ENCODE peak calls at places on chromosomes 13 and 19, in four cellular contexts. B is HepG2, M is K562, V is GM12878. S is an unnamed sample.

GRCh38 chr19:372306-372890 is 27.8 kb upstream of the MIER2 start:
- DNase-seq in B (no peak), M (no peak), V (no peak), S (no peak)

GRCh38 chr13:103229674-103230073 is 163.5 kb upstream of the SLC10A2 start:
- DNase-seq in B (no peak), M (no peak), V (no peak), S (no peak)

GRCh38 chr19:40521276-40521675 is 54.5 kb downstream of the SPTBN4 start:
- DNase-seq in B (peak), M (no peak), V (no peak), S (peak)

GRCh38 chr13:87123987-87124784 is 547.0 kb upstream of the SLITRK5 start:
- DNase-seq in B (peak), M (peak), V (no peak), S (peak)

GRCh38 chr19:6056801-6057650 is 53.3 kb downstream of the RFX2 start:
- DNase-seq in B (peak), M (peak), V (no peak), S (peak)

GRCh38 chr19:30148039-30148438 is 206.0 kb downstream of the URI1 start:
- DNase-seq in B (peak), M (no peak), V (no peak), S (peak)

GRCh38 chr13:93225610-93226009 is 997 bp upstream of the GPC6 start:
- DNase-seq in B (no peak), M (no peak), V (no peak), S (no peak)

GRCh38 chr19:33704271-33704670 is 82.5 kb downstream of the CHST8 start:
- DNase-seq in B (no peak), M (no peak), V (no peak), S (no peak)

GRCh38 chr19:1283917-1284292 is 1.8 kb upstream of the EFNA2 start:
- DNase-seq in B (no peak), M (no peak), V (no peak), S (no peak)

GRCh38 chr13:95494082-95494681 is 58.3 kb upstream of the CLDN10 start:
- DNase-seq in B (peak), M (peak), V (no peak), S (peak)

GRCh38 chr13:95564091-95564490 is 11.6 kb downstream of the CLDN10 start:
- DNase-seq in B (no peak), M (no peak), V (no peak), S (peak)

GRCh38 chr19:48991823-48992570 is 1.1 kb downstream of the GYS1 start:
- DNase-seq in B (no peak), M (peak), V (no peak), S (peak)

GRCh38 chr19:46201413-46202310 is 27.9 kb upstream of the IGFL1 start:
- DNase-seq in B (no peak), M (no peak), V (no peak), S (peak)

GRCh38 chr19:10523135-10523636 is 5.9 kb upstream of the S1PR5 start:
- DNase-seq in B (no peak), M (no peak), V (no peak), S (no peak)

GRCh38 chr19:12052057-12052570 is 647 bp downstream of the ZNF878 start:
- DNase-seq in B (no peak), M (no peak), V (no peak), S (no peak)

GRCh38 chr19:38617764-38618589 is at the start of gene MAP4K1:
- DNase-seq in B (no peak), M (peak), V (peak), S (no peak)

GRCh38 chr13:59691501-59692066 is 472.1 kb downstream of the DIAPH3 start:
- DNase-seq in B (peak), M (no peak), V (no peak), S (no peak)

GRCh38 chr13:75541287-75541686 is 3.6 kb upstream of the COMMD6 start:
- DNase-seq in B (no peak), M (peak), V (no peak), S (no peak)

GRCh38 chr19:4267101-4267900 is 11.8 kb upstream of the SHD start:
- DNase-seq in B (peak), M (peak), V (no peak), S (peak)

GRCh38 chr19:33392341-33393285 is 19.1 kb downstream of the CEBPG start:
- DNase-seq in B (peak), M (no peak), V (no peak), S (no peak)

GRCh38 chr13:26168276-26168814 is 53.8 kb downstream of the RNF6 start:
- DNase-seq in B (no peak), M (no peak), V (no peak), S (no peak)

GRCh38 chr19:48258350-48258749 is 2.6 kb upstream of the CARD8 start:
- DNase-seq in B (no peak), M (no peak), V (no peak), S (no peak)

GRCh38 chr13:92716749-92717148 is 509.9 kb upstream of the GPC6 start:
- DNase-seq in B (peak), M (no peak), V (no peak), S (no peak)

GRCh38 chr19:55376381-55376933 is at the start of gene TMEM190:
- DNase-seq in B (no peak), M (peak), V (no peak), S (peak)

GRCh38 chr19:51457351-51458013 is 772 bp downstream of the SIGLEC8 start:
- DNase-seq in B (no peak), M (no peak), V (no peak), S (no peak)

GRCh38 chr13:51283361-51283760 is 56.1 kb upstream of the SERPINE3 start:
- DNase-seq in B (no peak), M (no peak), V (no peak), S (no peak)

GRCh38 chr13:99005609-99006008 is 27.7 kb upstream of the DOCK9 start:
- DNase-seq in B (no peak), M (no peak), V (no peak), S (no peak)
- TF ChIP-seq BHLHE40 in B (no peak), M (no peak), V (no peak), S (no peak)

DNA sequence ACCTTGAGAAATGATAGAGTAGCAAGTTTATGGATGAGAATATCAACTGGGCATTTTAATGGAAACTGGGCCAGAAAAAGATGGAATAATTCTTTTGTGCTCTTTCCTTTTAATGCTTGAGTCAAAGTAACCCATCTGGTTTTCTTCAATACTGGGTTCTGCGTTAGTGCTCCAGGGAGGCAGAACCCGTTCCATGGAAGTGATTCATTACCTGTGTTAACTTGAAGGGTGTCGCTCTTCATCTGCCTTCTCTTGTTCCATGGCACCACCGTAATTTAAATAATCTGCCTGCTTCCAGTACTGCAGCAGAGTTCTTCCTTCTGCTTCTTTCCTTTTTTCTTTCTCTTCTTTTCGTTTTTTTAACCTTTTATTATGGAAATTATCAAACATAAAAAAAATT is 14.7 kb upstream of the USP12 start:
- DNase-seq in B (no peak), M (no peak), V (no peak), S (no peak)
- TF ChIP-seq CHD4 in B (no peak), M (no peak), V (no peak), S (no peak)

GRCh38 chr19:56637976-56638555 is 4.9 kb upstream of the SMIM17 start:
- DNase-seq in B (peak), M (peak), V (no peak), S (peak)
- TF ChIP-seq BHLHE40 in B (peak), M (peak), V (no peak), S (no peak)

GRCh38 chr13:105762096-105762495 is 773.4 kb downstream of the EFNB2 start:
- DNase-seq in B (no peak), M (no peak), V (no peak), S (no peak)
- TF ChIP-seq CHD4 in B (no peak), M (no peak), V (no peak), S (no peak)

DNA sequence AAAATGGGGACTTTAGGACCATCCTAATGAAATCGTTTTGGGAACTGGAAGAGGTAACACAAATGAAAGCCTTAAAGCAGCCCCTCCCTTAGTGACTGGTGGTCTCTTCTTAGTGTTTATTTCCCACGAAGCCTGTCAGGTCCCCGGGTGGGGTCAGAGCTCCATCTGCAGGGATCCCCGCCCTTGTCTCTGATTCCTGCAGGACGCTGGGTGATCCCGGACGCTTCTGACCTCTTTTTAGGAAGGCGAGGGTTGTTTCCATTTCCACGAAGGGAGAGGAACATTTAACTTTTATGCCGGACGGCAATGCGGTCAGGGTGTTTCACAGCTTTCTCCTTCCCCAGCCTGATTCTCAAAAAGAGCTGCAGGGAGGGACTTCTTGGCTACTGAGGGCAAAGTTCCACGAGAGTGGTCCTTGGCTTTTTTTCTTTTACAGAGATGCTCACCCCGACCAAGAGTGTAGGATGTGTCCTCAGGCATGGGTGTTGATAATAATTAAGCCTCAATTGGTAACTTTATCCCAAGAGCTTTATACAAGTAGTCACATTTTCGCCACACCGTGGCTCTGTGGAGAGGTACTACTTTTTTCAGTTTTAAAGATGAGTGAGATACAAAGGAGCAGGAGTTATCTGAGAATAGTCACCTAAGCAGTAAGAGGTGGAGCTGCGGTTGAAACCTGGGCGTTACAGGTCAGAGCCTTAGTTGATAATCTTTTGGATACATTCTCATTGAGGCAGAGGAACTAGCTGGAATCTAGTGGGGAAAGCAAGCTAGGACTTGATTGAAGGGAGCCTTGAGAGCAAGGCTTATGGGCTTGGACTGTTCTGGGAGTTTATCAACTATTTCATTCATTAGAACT is 813 bp downstream of the ZNF284 start:
- DNase-seq in B (no peak), M (no peak), V (no peak), S (no peak)
- TF ChIP-seq BHLHE40 in B (no peak), M (no peak), V (no peak), S (no peak)

DNA sequence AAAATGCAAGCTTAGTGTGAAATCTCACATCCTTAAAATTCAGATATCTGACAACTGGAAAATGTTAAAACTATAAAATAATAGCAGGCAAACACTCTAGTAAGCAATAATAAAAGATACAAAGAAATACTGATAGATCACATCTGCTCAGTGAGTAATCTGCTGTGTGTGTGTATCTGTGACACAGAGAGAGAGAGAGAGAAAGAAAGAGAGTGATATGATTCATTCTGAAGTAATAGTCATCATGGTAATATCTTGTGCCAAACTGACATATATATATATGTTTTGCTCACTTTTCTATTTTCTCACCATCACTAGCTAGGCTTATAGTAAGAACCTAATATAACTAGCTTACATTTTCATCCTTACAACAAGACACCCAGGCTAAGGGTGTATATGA is 288.0 kb upstream of the SLITRK6 start:
- DNase-seq in B (no peak), M (no peak), V (no peak), S (no peak)
- TF ChIP-seq CHD4 in B (no peak), M (no peak), V (no peak), S (no peak)

S was measured in A549.